ENCODE peak calls at places on chromosomes 1 and 21, in four cellular contexts. J is SJSA1; T is CD8-positive, alpha-beta memory T cell; C is C1 segment of cervical spinal cord. V is an unnamed sample.

GRCh38 chr1:201903135-201903534 is 14.4 kb downstream of the SHISA4 start:
- DNase-seq in T (no peak), C (no peak), J (no peak), V (no peak)

GRCh38 chr1:168893359-168893791 is 164.4 kb upstream of the DPT start:
- DNase-seq in C (no peak), J (no peak), T (no peak), V (peak)

GRCh38 chr1:150544204-150544603 is 5.0 kb upstream of the ADAMTSL4 start:
- DNase-seq in C (no peak), J (no peak), T (no peak), V (no peak)

GRCh38 chr1:47871799-47872353 is 125.3 kb downstream of the TRABD2B start:
- DNase-seq in T (no peak), C (no peak), J (no peak), V (peak)

GRCh38 chr1:50774759-50775351 is 185.2 kb downstream of the FAF1 start:
- DNase-seq in J (no peak), C (no peak), T (no peak), V (peak)

GRCh38 chr1:113760102-113760804 is 967 bp upstream of the PHTF1 start:
- DNase-seq in C (no peak), T (no peak), J (no peak), V (no peak)

GRCh38 chr1:199550384-199551067 is 477.0 kb upstream of the NR5A2 start:
- DNase-seq in J (no peak), T (no peak), C (no peak), V (no peak)

GRCh38 chr1:33392639-33393038 is 38.3 kb downstream of the PHC2 start:
- DNase-seq in T (no peak), J (no peak), C (no peak), V (peak)

GRCh38 chr1:107460009-107460408 is 319.2 kb downstream of the NTNG1 start:
- DNase-seq in C (no peak), J (no peak), T (no peak), V (no peak)

GRCh38 chr1:227885135-227885647 is 62.5 kb downstream of the WNT9A start:
- DNase-seq in C (no peak), J (no peak), T (no peak), V (no peak)

GRCh38 chr1:27575861-27576331 is 28.0 kb downstream of the AHDC1 start:
- DNase-seq in T (no peak), C (peak), J (no peak), V (peak)

GRCh38 chr1:2850502-2850901 is 49.0 kb upstream of the TTC34 start:
- DNase-seq in C (no peak), T (no peak), J (no peak), V (no peak)

GRCh38 chr1:185696419-185697150 is 37.6 kb upstream of the HMCN1 start:
- DNase-seq in T (no peak), J (no peak), C (no peak), V (no peak)

GRCh38 chr1:224623310-224623714 is 7.2 kb downstream of the CNIH3 start:
- DNase-seq in T (no peak), C (no peak), J (peak), V (no peak)

GRCh38 chr21:41620982-41621381 is 113.0 kb upstream of the TMPRSS2 start:
- DNase-seq in T (no peak), C (no peak), J (no peak), V (no peak)

GRCh38 chr1:153946622-153947246 is at the start of gene DENND4B:
- DNase-seq in T (peak), J (peak), C (peak), V (peak)

GRCh38 chr1:239056940-239057339 is 329.4 kb upstream of the CHRM3 start:
- DNase-seq in C (no peak), J (no peak), T (no peak), V (no peak)

GRCh38 chr1:29120955-29121485 is 2.7 kb downstream of the TMEM200B start:
- DNase-seq in C (no peak), J (no peak), T (peak), V (no peak)

GRCh38 chr1:175481126-175482071 is 262.0 kb downstream of the TNR start:
- DNase-seq in C (no peak), J (no peak), T (no peak), V (no peak)

GRCh38 chr1:82515650-82516049 is 714.9 kb downstream of the ADGRL2 start:
- DNase-seq in T (no peak), J (no peak), C (no peak), V (no peak)

GRCh38 chr1:179318501-179318900 is 24.9 kb downstream of the SOAT1 start:
- DNase-seq in T (no peak), J (no peak), C (no peak), V (no peak)

GRCh38 chr1:52253421-52253820 is 111.5 kb downstream of the ZFYVE9 start:
- DNase-seq in J (no peak), T (no peak), C (no peak), V (no peak)

GRCh38 chr1:33634806-33635205 is 162.4 kb downstream of the ZSCAN20 start:
- DNase-seq in T (no peak), J (peak), C (no peak), V (peak)

GRCh38 chr1:177185209-177185608 is 14.5 kb downstream of the BRINP2 start:
- DNase-seq in C (no peak), J (no peak), T (no peak), V (no peak)

GRCh38 chr1:209703834-209704504 is 677 bp upstream of the HSD11B1 start:
- DNase-seq in T (no peak), J (no peak), C (no peak), V (no peak)

GRCh38 chr1:203475012-203475981 is at the start of gene PRELP:
- DNase-seq in T (no peak), J (no peak), C (peak), V (no peak)

GRCh38 chr1:161367684-161368398 is at the start of gene CFAP126:
- DNase-seq in C (peak), T (peak), J (peak), V (no peak)